ENCODE peak calls at places on chromosomes 13 and 19, in five cellular contexts. K is prostate gland, Z is fibroblast of lung, C is tibial nerve, N is ovary. L is an unnamed sample.

GRCh38 chr13:48731957-48732569 is 78.3 kb downstream of the CYSLTR2 start:
- DNase-seq in K (no peak), Z (no peak), C (no peak), N (peak; percentile 49), L (no peak)

GRCh38 chr13:27283906-27284523 is 13.4 kb downstream of the RASL11A start:
- DNase-seq in K (no peak), Z (no peak), C (no peak), N (no peak), L (no peak)

GRCh38 chr13:106818971-106819370 is 251.0 kb upstream of the ARGLU1 start:
- DNase-seq in K (no peak), Z (no peak), C (no peak), N (no peak), L (no peak)

GRCh38 chr19:28235606-28236125 is 977.3 kb downstream of the UQCRFS1 start:
- DNase-seq in K (no peak), Z (peak; percentile 21), C (no peak), N (no peak), L (no peak)

GRCh38 chr13:99012539-99012938 is 34.7 kb upstream of the DOCK9 start:
- DNase-seq in K (no peak), Z (no peak), C (no peak), N (no peak), L (no peak)

GRCh38 chr19:7986321-7987083 is 18.9 kb downstream of the ELAVL1 start:
- DNase-seq in K (no peak), Z (peak; percentile 75), C (no peak), N (no peak), L (peak; percentile 10)

GRCh38 chr13:99429670-99430069 is 71.6 kb upstream of the TM9SF2 start:
- DNase-seq in K (no peak), Z (no peak), C (no peak), N (no peak), L (no peak)

GRCh38 chr19:1947651-1948209 is 6.8 kb downstream of the CSNK1G2 start:
- DNase-seq in K (no peak), Z (no peak), C (no peak), N (no peak), L (no peak)

GRCh38 chr19:39194832-39195542 is 1.8 kb upstream of the NCCRP1 start:
- DNase-seq in K (no peak), Z (no peak), C (no peak), N (no peak), L (no peak)

GRCh38 chr13:88637935-88638334 is 966.8 kb downstream of the SLITRK5 start:
- DNase-seq in K (no peak), Z (no peak), C (no peak), N (no peak), L (no peak)

GRCh38 chr13:99501135-99501951 is at the start of gene TM9SF2:
- DNase-seq in K (peak; percentile 94), Z (peak; percentile 97), C (peak; percentile 93), N (peak; percentile 98), L (peak; percentile 77)

GRCh38 chr19:28867978-28868377 is 345.0 kb downstream of the UQCRFS1 start:
- DNase-seq in K (no peak), Z (no peak), C (no peak), N (no peak), L (no peak)

GRCh38 chr19:54030895-54031586 is 32.7 kb downstream of the VSTM1 start:
- DNase-seq in K (no peak), Z (no peak), C (no peak), N (no peak), L (no peak)

GRCh38 chr19:39389621-39390414 is 1.1 kb downstream of the PAF1 start:
- DNase-seq in K (no peak), Z (no peak), C (no peak), N (no peak), L (no peak)

GRCh38 chr13:109146912-109147624 is 517.7 kb downstream of the MYO16 start:
- DNase-seq in K (no peak), Z (peak; percentile 96), C (no peak), N (no peak), L (no peak)

GRCh38 chr13:95605426-95606125 is 38.9 kb downstream of the DZIP1 start:
- DNase-seq in K (no peak), Z (no peak), C (no peak), N (no peak), L (no peak)

GRCh38 chr13:104571161-104571889 is 1505.1 kb upstream of the SLC10A2 start:
- DNase-seq in K (peak; percentile 92), Z (peak; percentile 96), C (peak; percentile 46), N (peak; percentile 24), L (peak; percentile 45)

GRCh38 chr13:25744176-25744575 is 307.6 kb downstream of the SHISA2 start:
- DNase-seq in K (no peak), Z (no peak), C (no peak), N (no peak), L (no peak)

GRCh38 chr19:41793414-41793727 is 3.0 kb upstream of the CEACAM3 start:
- DNase-seq in K (no peak), Z (no peak), C (no peak), N (no peak), L (no peak)
- TF ChIP-seq CTCF in K (no peak), Z (no peak), C (no peak), N (no peak), L (no peak)

GRCh38 chr19:51002542-51003311 is 1.3 kb upstream of the KLK8 start:
- DNase-seq in K (no peak), Z (no peak), C (peak; percentile 22), N (no peak), L (no peak)

GRCh38 chr19:51000981-51001380 is 423 bp downstream of the KLK8 start:
- DNase-seq in K (no peak), Z (no peak), C (no peak), N (no peak), L (no peak)

GRCh38 chr19:51002101-51002532 is 713 bp upstream of the KLK8 start:
- DNase-seq in K (no peak), Z (no peak), C (no peak), N (no peak), L (no peak)

GRCh38 chr19:51000426-51000825 is 978 bp downstream of the KLK8 start:
- DNase-seq in K (no peak), Z (no peak), C (no peak), N (no peak), L (no peak)

DNA sequence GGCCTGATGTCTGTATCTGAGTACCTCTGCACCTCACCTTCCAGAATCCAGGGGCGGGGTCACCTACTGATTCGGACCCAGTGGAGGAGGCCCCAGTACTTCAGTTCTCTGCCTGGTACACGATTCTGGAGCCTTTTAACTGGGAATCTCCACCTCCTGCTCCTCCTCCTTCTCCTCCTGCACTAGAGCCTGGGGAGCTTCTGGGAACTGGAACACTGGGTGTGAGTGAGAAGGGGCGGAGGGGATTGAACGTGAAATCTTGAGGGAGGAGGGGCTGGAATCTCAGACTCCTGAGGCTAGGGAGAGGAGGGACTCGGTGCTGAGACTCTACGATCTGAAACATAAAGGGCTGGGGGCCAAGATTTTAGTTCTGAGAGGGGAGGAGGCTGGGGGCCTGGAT is at the start of gene KLK8:
- DNase-seq in K (no peak), Z (no peak), C (no peak), N (no peak), L (no peak)
- H3K4me3 ChIP-seq in K (no peak within 1 kb of the TSS), Z (no peak within 1 kb of the TSS), C (no peak within 1 kb of the TSS), N (no peak within 1 kb of the TSS), L (no peak within 1 kb of the TSS)

GRCh38 chr19:5397804-5398692 is 57.2 kb upstream of the ZNRF4 start:
- DNase-seq in K (no peak), Z (no peak), C (no peak), N (no peak), L (no peak)
- TF ChIP-seq CTCF in K (no peak), Z (no peak), C (no peak), N (no peak), L (no peak)

GRCh38 chr13:80338781-80339577 is 1.9 kb downstream of the SPRY2 start:
- DNase-seq in K (peak; percentile 85), Z (peak; percentile 90), C (peak; percentile 55), N (peak; percentile 67), L (peak; percentile 47)
- H3K4me3 ChIP-seq in K (peak overlapping the region; percentile 88), Z (peak overlapping the region; percentile 91), C (peak overlapping the region; percentile 96), N (peak overlapping the region; percentile 64), L (peak overlapping the region; percentile 91)

GRCh38 chr13:54733639-54734038 is 1705.0 kb downstream of the OLFM4 start:
- DNase-seq in K (no peak), Z (no peak), C (no peak), N (no peak), L (no peak)
- TF ChIP-seq CTCF in K (no peak), Z (no peak), C (no peak), N (no peak), L (no peak)

DNA sequence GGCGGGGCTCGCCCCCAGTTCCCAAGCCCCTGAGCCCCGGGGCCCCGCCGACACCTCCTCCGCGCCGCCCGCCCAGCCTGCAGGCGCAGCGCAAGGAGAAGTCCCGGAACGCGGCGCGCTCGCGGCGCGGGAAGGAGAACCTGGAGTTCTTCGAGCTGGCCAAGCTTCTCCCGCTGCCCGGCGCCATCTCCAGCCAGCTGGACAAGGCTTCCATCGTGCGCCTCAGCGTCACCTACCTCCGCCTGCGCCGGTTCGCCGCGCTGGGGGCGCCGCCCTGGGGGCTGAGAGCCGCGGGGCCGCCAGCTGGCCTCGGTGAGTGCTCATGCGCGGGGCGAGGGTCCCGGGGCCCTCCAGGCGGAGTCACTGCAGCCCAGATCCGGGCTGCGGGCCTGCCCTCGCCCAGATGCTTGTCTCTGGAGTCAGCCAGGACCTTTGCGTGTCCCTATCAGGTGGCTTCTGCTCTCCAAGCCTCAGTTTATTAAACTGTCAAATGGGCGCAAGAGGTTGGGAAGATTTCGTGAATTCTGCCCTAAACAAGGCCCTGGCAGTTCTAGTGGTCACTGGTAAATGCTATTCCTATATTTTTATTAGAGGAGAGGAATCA is 2.0 kb downstream of the NPAS1 start:
- DNase-seq in K (no peak), Z (peak; percentile 20), C (no peak), N (no peak), L (no peak)
- H3K4me3 ChIP-seq in K (no peak overlapping the region), Z (no peak overlapping the region), C (no peak overlapping the region), N (no peak overlapping the region), L (peak overlapping the region; percentile 52)

DNA sequence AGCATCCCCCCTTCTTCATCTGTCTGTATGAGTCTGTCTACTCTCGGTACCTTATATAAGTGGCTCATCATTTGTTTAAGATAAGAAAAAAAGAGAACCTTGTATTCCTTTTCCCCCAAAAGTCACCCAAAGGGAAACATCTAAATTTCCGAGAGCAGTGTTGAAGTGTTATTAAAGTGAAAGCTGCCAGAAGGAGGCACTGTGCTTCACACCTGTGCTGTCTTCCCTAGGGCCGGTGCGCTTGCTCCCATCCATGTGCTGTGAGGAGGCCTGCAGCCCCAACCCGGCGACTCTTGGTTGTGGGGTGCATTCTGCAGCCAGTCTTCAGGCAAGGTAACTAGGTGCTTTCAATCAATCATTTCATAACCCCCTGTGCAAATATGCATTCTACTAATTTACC is 97.5 kb downstream of the TNFRSF19 start:
- DNase-seq in K (no peak), Z (no peak), C (no peak), N (no peak), L (no peak)
- TF ChIP-seq CTCF in K (no peak), Z (no peak), C (no peak), N (no peak), L (no peak)